ENCODE peak calls at places on chromosomes 5 and 9, in six cellular contexts. Z is GM10248; Q is CD8-positive, alpha-beta T cell; M is GM23338; D is psoas muscle; G is fibroblast of pulmonary artery. S is an unnamed sample.

GRCh38 chr9:101387871-101388506 is 3.2 kb upstream of the BAAT start:
- DNase-seq in Z (no peak), Q (no peak), M (peak; percentile 86), D (no peak), G (peak; percentile 70), S (peak; percentile 66)

GRCh38 chr9:33161011-33161588 is 6.0 kb downstream of the B4GALT1 start:
- DNase-seq in Z (no peak), Q (no peak), M (no peak), D (peak; percentile 70), G (peak; percentile 94), S (peak; percentile 96)

GRCh38 chr9:107208121-107208520 is 75.0 kb upstream of the RAD23B start:
- DNase-seq in Z (no peak), Q (no peak), M (no peak), D (no peak), G (peak; percentile 46), S (no peak)

GRCh38 chr5:173537228-173537627 is 79.2 kb downstream of the BOD1 start:
- DNase-seq in Z (no peak), Q (no peak), M (no peak), D (no peak), G (no peak), S (no peak)

GRCh38 chr5:1793301-1793740 is 6.3 kb downstream of the MRPL36 start:
- DNase-seq in Z (no peak), Q (no peak), M (no peak), D (no peak), G (peak; percentile 21), S (no peak)

GRCh38 chr5:143085319-143085917 is 315.2 kb downstream of the ARHGAP26 start:
- DNase-seq in Z (no peak), Q (no peak), M (no peak), D (no peak), G (no peak), S (no peak)

GRCh38 chr9:93954436-93955355 is at the start of gene BARX1:
- DNase-seq in Z (no peak), Q (no peak), M (peak; percentile 55), D (no peak), G (no peak), S (no peak)

GRCh38 chr5:74542477-74542876 is 98.1 kb downstream of the ENC1 start:
- DNase-seq in Z (no peak), Q (no peak), M (no peak), D (no peak), G (peak; percentile 26), S (peak; percentile 85)

GRCh38 chr9:114968710-114969109 is 38.3 kb upstream of the TNFSF8 start:
- DNase-seq in Z (no peak), Q (no peak), M (no peak), D (no peak), G (peak; percentile 59), S (peak; percentile 49)

GRCh38 chr5:34055671-34056070 is 12.7 kb upstream of the C1QTNF3 start:
- DNase-seq in Z (no peak), Q (no peak), M (no peak), D (no peak), G (no peak), S (no peak)

GRCh38 chr5:28880936-28881335 is 1842.5 kb upstream of the CDH9 start:
- DNase-seq in Z (no peak), Q (no peak), M (no peak), D (no peak), G (no peak), S (no peak)

GRCh38 chr5:134084570-134084969 is 29.9 kb upstream of the TCF7 start:
- DNase-seq in Z (no peak), Q (no peak), M (no peak), D (no peak), G (no peak), S (no peak)

GRCh38 chr5:91332267-91333044 is 50.7 kb downstream of the ARRDC3 start:
- DNase-seq in Z (no peak), Q (no peak), M (no peak), D (no peak), G (peak; percentile 58), S (peak; percentile 18)

GRCh38 chr5:10387690-10388089 is 34.2 kb downstream of the MARCHF6 start:
- DNase-seq in Z (no peak), Q (no peak), M (no peak), D (no peak), G (peak; percentile 58), S (peak; percentile 49)
- TF ChIP-seq CTCF in Z (no peak), Q (no peak), M (no peak), D (no peak), G (no peak), S (no peak)

GRCh38 chr5:157870837-157871834 is 12.2 kb upstream of the CLINT1 start:
- DNase-seq in Z (no peak), Q (no peak), M (no peak), D (no peak), G (peak; percentile 75), S (peak; percentile 97)
- TF ChIP-seq CTCF in Z (no peak), Q (no peak), M (no peak), D (no peak), G (peak; percentile 20), S (no peak)

GRCh38 chr5:131064669-131065371 is 100.2 kb downstream of the HINT1 start:
- DNase-seq in Z (no peak), Q (no peak), M (no peak), D (no peak), G (no peak), S (no peak)

GRCh38 chr5:131067596-131067995 is 97.5 kb downstream of the HINT1 start:
- DNase-seq in Z (no peak), Q (no peak), M (no peak), D (no peak), G (no peak), S (peak; percentile 63)

GRCh38 chr5:131068893-131069643 is 96.0 kb downstream of the HINT1 start:
- DNase-seq in Z (peak; percentile 44), Q (peak; percentile 49), M (no peak), D (no peak), G (no peak), S (no peak)
- TF ChIP-seq CTCF in Z (no peak), Q (peak; percentile 32), M (no peak), D (no peak), G (no peak), S (no peak)

GRCh38 chr5:176986280-176986679 is 20.3 kb downstream of the UIMC1 start:
- DNase-seq in Z (no peak), Q (no peak), M (no peak), D (no peak), G (no peak), S (no peak)
- TF ChIP-seq CTCF in Z (no peak), Q (no peak), M (no peak), D (no peak), G (no peak), S (no peak)

GRCh38 chr5:178589180-178590140 is 733 bp downstream of the COL23A1 start:
- DNase-seq in Z (no peak), Q (no peak), M (peak; percentile 65), D (no peak), G (peak; percentile 22), S (peak; percentile 51)
- TF ChIP-seq CTCF in Z (peak; percentile 7), Q (no peak), M (peak; percentile 47), D (peak; percentile 28), G (no peak), S (no peak)

GRCh38 chr5:179060116-179061008 is at the start of gene ZNF354C:
- DNase-seq in Z (peak; percentile 39), Q (peak; percentile 80), M (peak; percentile 98), D (peak; percentile 92), G (peak; percentile 93), S (peak; percentile 86)

GRCh38 chr5:179061025-179061424 is 852 bp downstream of the ZNF354C start:
- DNase-seq in Z (no peak), Q (no peak), M (no peak), D (peak; percentile 14), G (no peak), S (no peak)

DNA sequence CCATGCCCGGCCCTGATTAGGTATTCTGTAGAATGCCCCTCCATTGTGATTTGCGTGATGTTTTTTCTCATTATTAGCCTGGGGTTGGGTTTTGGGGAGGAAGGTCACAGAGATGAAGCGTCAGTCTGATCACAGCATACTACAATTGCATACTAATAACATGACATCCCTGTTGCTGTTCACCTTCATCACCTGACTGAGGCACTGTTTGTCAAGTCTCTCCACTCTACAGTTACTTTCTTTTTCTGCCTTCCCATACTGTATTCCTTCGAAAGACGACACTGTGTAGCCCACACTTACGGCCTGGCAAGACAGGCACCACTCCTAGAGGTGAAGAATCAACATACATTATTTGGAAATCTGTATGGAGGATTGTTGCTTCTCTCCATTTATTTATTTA is 5.5 kb downstream of the ZNF354C start:
- DNase-seq in Z (no peak), Q (no peak), M (peak; percentile 20), D (no peak), G (no peak), S (no peak)
- TF ChIP-seq CTCF in Z (no peak), Q (no peak), M (peak; percentile 42), D (no peak), G (no peak), S (no peak)

GRCh38 chr9:76894198-76894597 is 11.7 kb downstream of the PRUNE2 start:
- DNase-seq in Z (no peak), Q (no peak), M (no peak), D (no peak), G (no peak), S (no peak)
- TF ChIP-seq CTCF in Z (no peak), Q (no peak), M (no peak), D (no peak), G (peak; percentile 2), S (no peak)

S was measured in epithelial cell of esophagus.